ENCODE peak calls at places on chromosomes 7 and 10, in eight cellular contexts. L is HuH-7; Y is CD4-positive, CD25-positive, alpha-beta regulatory T cell; X is GM23248; G is glomerular endothelial cell; S is mesothelial cell of epicardium; N is NCI-H1417; E is NCI-H1694 treated with DMSO at 0.1 percent for 48 hours. I is an unnamed sample.

GRCh38 chr7:100544949-100545635 is 6.1 kb downstream of the AGFG2 start:
- DNase-seq in G (no peak), E (no peak), N (no peak), Y (no peak), L (no peak), X (peak; percentile 47), S (no peak), I (peak; percentile 31)

GRCh38 chr7:141739250-141739649 is 1.1 kb downstream of the SSBP1 start:
- DNase-seq in S (no peak), G (no peak), N (no peak), Y (no peak), X (no peak), L (no peak), E (no peak), I (no peak)

GRCh38 chr7:33667261-33667660 is 238.1 kb upstream of the BMPER start:
- DNase-seq in E (no peak), X (peak; percentile 68), G (no peak), S (no peak), N (no peak), Y (no peak), L (no peak), I (no peak)

GRCh38 chr10:36116751-36117150 is 474.7 kb upstream of the FZD8 start:
- DNase-seq in E (no peak), N (no peak), S (no peak), G (no peak), Y (no peak), X (no peak), L (no peak), I (no peak)

GRCh38 chr10:72682626-72683025 is 9.3 kb upstream of the MCU start:
- DNase-seq in X (peak; percentile 54), G (no peak), L (no peak), E (no peak), S (no peak), N (no peak), Y (no peak), I (no peak)

GRCh38 chr10:78196964-78197363 is 163.3 kb downstream of the RPS24 start:
- DNase-seq in E (no peak), N (no peak), L (no peak), X (peak; percentile 91), S (no peak), Y (peak; percentile 2), G (no peak), I (no peak)

GRCh38 chr7:108088729-108089128 is 41.4 kb downstream of the LAMB4 start:
- DNase-seq in S (no peak), Y (no peak), G (no peak), X (no peak), E (no peak), L (no peak), N (no peak), I (no peak)

GRCh38 chr7:66504131-66504530 is 124.5 kb upstream of the KCTD7 start:
- DNase-seq in Y (no peak), S (no peak), E (no peak), X (no peak), N (no peak), G (no peak), L (no peak), I (peak; percentile 50)

GRCh38 chr7:55086413-55087201 is 67.8 kb downstream of the EGFR start:
- DNase-seq in Y (peak; percentile 17), N (no peak), S (no peak), L (no peak), E (no peak), G (no peak), X (peak; percentile 90), I (peak; percentile 84)

GRCh38 chr7:150966002-150966401 is 12.1 kb downstream of the KCNH2 start:
- DNase-seq in E (no peak), S (no peak), G (no peak), Y (no peak), L (peak; percentile 75), N (peak; percentile 54), X (no peak), I (no peak)

GRCh38 chr7:151114151-151115090 is 28.1 kb downstream of the AGAP3 start:
- DNase-seq in X (peak; percentile 63), G (no peak), L (no peak), E (no peak), S (peak; percentile 76), Y (no peak), N (no peak), I (peak; percentile 90)

GRCh38 chr7:135414850-135415439 is 95.0 kb downstream of the CNOT4 start:
- DNase-seq in G (peak; percentile 65), S (no peak), L (peak; percentile 30), X (peak; percentile 55), N (peak; percentile 74), E (peak; percentile 4), Y (peak; percentile 64), I (no peak)

GRCh38 chr7:149284850-149285580 is 23.0 kb downstream of the ZNF783 start:
- DNase-seq in E (peak; percentile 73), X (peak; percentile 93), G (no peak), S (peak; percentile 98), Y (peak; percentile 97), L (no peak), N (peak; percentile 99), I (peak; percentile 99)

GRCh38 chr7:78323118-78323517 is 524.5 kb downstream of the PHTF2 start:
- DNase-seq in Y (no peak), N (no peak), X (peak; percentile 34), E (no peak), L (no peak), G (no peak), S (no peak), I (no peak)

GRCh38 chr7:135111379-135111778 is 36.5 kb upstream of the TMEM140 start:
- DNase-seq in N (no peak), S (no peak), L (no peak), G (no peak), X (peak; percentile 10), Y (no peak), E (no peak), I (no peak)

GRCh38 chr7:105689093-105689819 is 108.0 kb upstream of the EFCAB10 start:
- DNase-seq in Y (no peak), L (no peak), E (no peak), S (no peak), G (no peak), X (no peak), N (no peak), I (no peak)

GRCh38 chr7:30926323-30926722 is 14.7 kb downstream of the AQP1 start:
- DNase-seq in N (no peak), E (no peak), L (no peak), X (no peak), G (peak; percentile 48), Y (no peak), S (peak; percentile 24), I (no peak)

GRCh38 chr7:23530355-23530754 is 1.4 kb downstream of the TRA2A start:
- DNase-seq in N (peak; percentile 68), E (peak; percentile 30), Y (peak; percentile 57), G (no peak), L (peak; percentile 57), S (no peak), X (peak; percentile 68), I (no peak)

GRCh38 chr10:77898323-77899079 is 28.1 kb downstream of the DLG5 start:
- DNase-seq in G (no peak), N (peak; percentile 88), X (no peak), E (peak; percentile 64), Y (no peak), S (no peak), L (no peak), I (peak; percentile 47)

GRCh38 chr7:98223898-98224700 is 12.9 kb downstream of the BHLHA15 start:
- DNase-seq in E (no peak), N (no peak), G (no peak), L (no peak), X (no peak), Y (no peak), S (no peak), I (no peak)

I was measured in upper lobe of left lung.